ENCODE peak calls at places on chromosomes 11 and 22, in nine cellular contexts. H is heart left ventricle, X is IMR-90, O is stomach, K is suprapubic skin, A is ovary, T is GM12891, J is H54, G is gastrocnemius medialis. S is an unnamed sample.

GRCh38 chr22:37566903-37567798 is 6.9 kb downstream of the CDC42EP1 start:
- DNase-seq in X (peak; percentile 46), K (peak; percentile 91), J (no peak), G (peak; percentile 41), H (peak; percentile 78), A (peak; percentile 85), T (peak; percentile 97), O (peak; percentile 96), S (peak; percentile 89)

GRCh38 chr11:20161230-20161918 is 1.1 kb upstream of the DBX1 start:
- DNase-seq in K (no peak), T (no peak), O (no peak), G (no peak), H (no peak), X (no peak), J (no peak), A (no peak), S (no peak)

GRCh38 chr11:104323841-104324240 is 159.9 kb upstream of the PDGFD start:
- DNase-seq in K (no peak), X (no peak), H (no peak), A (no peak), G (no peak), O (no peak), J (no peak), T (no peak), S (no peak)

GRCh38 chr11:120751550-120751949 is 240.0 kb downstream of the GRIK4 start:
- DNase-seq in X (no peak), H (no peak), T (no peak), O (no peak), G (no peak), K (no peak), J (no peak), A (no peak), S (no peak)

GRCh38 chr11:13535819-13536218 is 40.0 kb upstream of the PTH start:
- DNase-seq in A (no peak), H (no peak), X (no peak), K (no peak), J (no peak), G (no peak), T (no peak), O (no peak), S (no peak)

GRCh38 chr11:133619973-133620372 is 87.7 kb upstream of the OPCML start:
- DNase-seq in X (no peak), H (no peak), J (no peak), A (no peak), G (no peak), O (no peak), K (no peak), T (no peak), S (no peak)

GRCh38 chr11:121478895-121479281 is 26.1 kb upstream of the SORL1-AS1 start:
- DNase-seq in H (no peak), O (no peak), K (no peak), G (no peak), T (no peak), X (no peak), A (no peak), J (no peak), S (no peak)

GRCh38 chr11:235180-235997 is 753 bp downstream of the SIRT3 start:
- DNase-seq in T (no peak), J (no peak), H (no peak), G (no peak), A (no peak), O (no peak), K (no peak), X (peak; percentile 32), S (no peak)

GRCh38 chr22:29798318-29798717 is 31.1 kb downstream of the UQCR10 start:
- DNase-seq in J (no peak), O (no peak), K (no peak), G (no peak), X (no peak), A (no peak), H (no peak), T (no peak), S (no peak)

GRCh38 chr11:72712876-72713275 is 38.7 kb upstream of the PDE2A start:
- DNase-seq in A (no peak), T (no peak), X (no peak), J (no peak), G (no peak), H (no peak), K (no peak), O (no peak), S (no peak)

DNA sequence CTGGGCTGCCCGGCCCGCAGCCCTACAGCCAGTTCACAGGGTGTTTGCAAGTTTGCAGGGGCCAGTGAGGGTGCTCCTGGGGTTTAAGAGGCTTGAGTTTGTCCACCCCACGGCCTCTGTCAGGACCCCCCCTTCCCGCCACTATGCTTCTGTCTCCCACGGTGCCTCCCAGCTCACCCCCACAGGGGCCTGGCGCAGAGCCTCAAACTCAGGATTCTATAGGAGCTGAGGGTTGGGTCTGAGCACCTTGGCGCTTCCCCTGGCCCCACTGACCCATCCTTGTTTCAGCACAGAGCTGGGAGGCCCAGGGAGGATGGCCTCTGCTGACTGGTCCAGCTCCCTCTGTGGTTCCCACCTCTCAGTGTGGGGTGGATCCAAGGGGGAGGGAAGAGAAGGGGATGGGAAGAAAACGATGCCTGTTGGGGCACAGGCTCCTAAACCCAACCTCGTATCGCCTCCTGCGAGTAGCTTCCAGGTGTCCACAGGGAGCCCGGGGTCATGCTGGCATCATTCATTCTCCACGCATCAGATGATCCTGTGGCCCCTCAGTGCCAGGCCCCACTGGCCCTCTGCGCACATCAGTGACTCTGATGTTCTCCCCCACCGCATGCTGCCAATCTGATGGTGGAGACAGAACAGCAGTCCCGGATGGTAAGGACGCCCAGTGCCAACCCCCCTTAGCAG is 5.0 kb downstream of the MYEOV start:
- DNase-seq in O (no peak), X (peak; percentile 48), G (no peak), H (no peak), T (no peak), A (no peak), J (no peak), K (peak; percentile 69), S (no peak)
- TF ChIP-seq POLR2A in O (no peak), X (no peak), G (no peak), H (no peak), T (no peak), A (no peak), J (peak; percentile 36), K (no peak), S (no peak)

GRCh38 chr11:69380921-69381581 is 87.1 kb downstream of the MYEOV start:
- DNase-seq in X (no peak), A (no peak), T (no peak), O (peak; percentile 24), K (peak; percentile 35), G (no peak), H (no peak), J (no peak), S (no peak)

GRCh38 chr11:69383372-69383771 is 89.4 kb downstream of the MYEOV start:
- DNase-seq in K (peak; percentile 49), G (no peak), A (no peak), H (no peak), O (peak; percentile 16), J (no peak), T (no peak), X (no peak), S (no peak)

GRCh38 chr11:69383946-69384547 is 90.1 kb downstream of the MYEOV start:
- DNase-seq in T (no peak), A (no peak), G (no peak), O (no peak), J (no peak), X (no peak), H (peak; percentile 1), K (peak; percentile 41), S (peak; percentile 44)

GRCh38 chr11:69381681-69382130 is 87.8 kb downstream of the MYEOV start:
- DNase-seq in J (no peak), K (peak; percentile 72), H (no peak), G (no peak), O (peak; percentile 19), X (no peak), A (no peak), T (no peak), S (peak; percentile 40)

DNA sequence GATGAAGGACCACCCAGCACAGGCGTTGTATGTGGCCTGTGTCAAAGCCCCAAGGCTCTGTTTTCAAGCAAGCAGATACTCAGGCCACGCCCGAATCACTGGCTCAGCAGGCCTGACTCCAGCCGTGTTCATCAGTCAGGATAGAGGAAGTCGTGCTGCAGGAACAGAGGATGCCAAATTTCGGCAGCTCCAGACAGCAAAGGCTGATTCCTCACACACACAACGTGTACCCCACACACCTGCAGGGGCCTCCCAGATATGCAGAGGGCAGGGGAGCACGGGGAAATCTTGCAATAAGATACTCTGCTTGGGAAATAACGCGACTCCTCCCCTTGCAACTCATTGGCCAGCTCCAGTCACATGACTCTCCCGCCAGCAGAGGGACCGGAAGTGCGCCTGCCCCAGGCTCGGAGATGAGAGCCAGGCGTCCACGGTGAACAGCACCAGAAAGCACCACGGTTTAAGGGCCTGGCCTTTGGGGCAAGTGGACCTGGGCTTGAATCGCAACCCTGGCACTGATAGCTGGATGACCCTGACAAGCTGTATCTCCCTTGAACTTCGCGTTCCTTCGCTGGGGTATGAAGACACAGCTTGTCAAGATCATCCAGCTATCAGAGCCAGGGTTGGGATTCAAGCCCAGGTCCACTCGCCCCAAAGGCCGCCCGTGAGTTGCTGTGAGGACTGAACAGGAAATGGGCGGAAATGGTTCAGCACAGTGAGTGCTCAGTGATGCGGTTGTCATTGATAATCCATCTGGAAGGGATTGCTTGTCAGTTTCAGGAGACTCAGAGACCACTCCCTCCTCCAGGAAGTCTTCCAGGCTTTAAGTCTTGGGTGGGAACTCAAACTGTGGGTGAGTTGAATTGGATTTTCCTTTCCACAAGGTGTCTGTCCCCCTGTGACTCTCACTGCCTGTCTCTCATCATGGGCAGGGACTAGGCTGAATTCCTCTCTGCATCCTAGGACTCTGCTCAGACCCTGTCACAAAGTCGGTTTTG is 88.5 kb downstream of the MYEOV start:
- DNase-seq in O (peak; percentile 27), X (no peak), K (peak; percentile 78), A (no peak), T (no peak), G (no peak), H (peak; percentile 38), J (no peak), S (peak; percentile 41)
- TF ChIP-seq POLR2A in O (no peak), X (no peak), K (no peak), A (no peak), T (no peak), G (no peak), H (peak; percentile 25), J (peak; percentile 14), S (no peak)

GRCh38 chr22:43151251-43152000 is at the start of gene TSPO:
- DNase-seq in G (peak; percentile 59), O (peak; percentile 86), T (no peak), A (peak; percentile 71), H (peak; percentile 80), K (peak; percentile 88), X (peak; percentile 19), J (peak; percentile 54), S (peak; percentile 86)
- TF ChIP-seq POLR2A in G (peak; percentile 72), O (no peak), T (no peak), A (no peak), H (peak; percentile 76), K (no peak), X (no peak), J (peak; percentile 73), S (peak; percentile 54)

DNA sequence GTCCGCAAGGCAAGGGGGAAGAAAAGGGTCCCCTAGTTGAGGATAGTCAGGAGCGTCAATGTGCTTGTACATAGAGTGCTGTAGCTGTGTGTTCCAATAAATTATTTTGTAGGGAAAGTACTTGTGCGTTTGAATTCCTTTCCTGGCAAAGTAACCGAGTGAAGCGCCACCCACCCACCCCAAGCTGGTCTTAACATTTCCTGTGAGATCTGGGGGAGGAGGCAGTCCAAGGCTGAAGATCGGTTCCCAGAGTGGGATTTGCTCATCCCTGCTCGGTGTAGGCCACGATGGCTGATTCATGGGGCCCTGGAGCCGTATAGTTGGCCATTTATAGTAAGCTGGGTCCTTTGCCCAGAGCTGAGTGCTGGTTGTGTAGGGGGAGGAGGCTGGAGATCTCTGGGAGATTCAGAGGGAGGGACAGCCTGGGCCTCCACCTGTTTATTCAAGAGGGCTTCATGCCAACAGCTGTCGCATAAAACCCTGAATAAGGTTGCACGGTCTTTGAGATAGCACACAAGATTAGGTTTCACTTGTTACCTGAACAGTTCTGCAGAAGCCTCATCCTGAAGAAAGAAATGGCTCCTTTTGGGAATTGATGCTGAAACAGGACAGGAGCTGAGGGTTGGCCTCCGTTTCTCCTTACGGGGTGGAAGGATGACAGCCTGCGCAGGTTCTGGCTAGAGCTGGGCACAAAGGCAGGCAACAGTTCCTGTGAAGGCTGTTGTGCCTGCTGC is 2.4 kb downstream of the ATF4 start:
- DNase-seq in O (peak; percentile 56), X (peak; percentile 66), G (peak; percentile 68), K (no peak), H (peak; percentile 46), A (peak; percentile 50), J (no peak), T (no peak), S (no peak)
- TF ChIP-seq POLR2A in O (no peak), X (peak; percentile 87), G (peak; percentile 41), K (no peak), H (no peak), A (no peak), J (no peak), T (peak; percentile 98), S (no peak)